ENCODE peak calls at places on chromosomes 6 and 20, in nine cellular contexts. X is neuronal stem cell; G is activated B cell treated with CpG ODN at 0.5 μM for 24 hours; V is AG04450; Z is CD8-positive, alpha-beta memory T cell; M is RWPE1; A is activated CD4-positive, alpha-beta T cell treated with anti-CD3 and anti-CD28 coated beads, Interleukin-2, amount 50 U/mL, for 1 hour; W is A549; K is aorta. N is an unnamed sample.

GRCh38 chr6:155406801-155407200 is 48.8 kb downstream of the NOX3 start:
- DNase-seq in X (no peak), G (no peak), V (no peak), Z (no peak), M (no peak), A (no peak), W (no peak), K (no peak), N (no peak)

GRCh38 chr20:14919473-14920157 is 582.2 kb upstream of the FLRT3 start:
- DNase-seq in X (no peak), G (no peak), V (no peak), Z (no peak), M (peak; percentile 76), A (no peak), W (peak; percentile 40), K (no peak), N (no peak)

GRCh38 chr6:45722876-45723275 is 292.8 kb downstream of the CLIC5 start:
- DNase-seq in X (no peak), G (no peak), V (no peak), Z (no peak), M (peak; percentile 52), A (no peak), W (no peak), K (no peak), N (no peak)

GRCh38 chr6:169177516-169178196 is 76.0 kb downstream of the THBS2 start:
- DNase-seq in X (no peak), G (no peak), V (no peak), Z (no peak), M (no peak), A (no peak), W (no peak), K (no peak), N (no peak)

GRCh38 chr20:45181639-45182038 is 6.9 kb downstream of the PI3 start:
- DNase-seq in X (no peak), G (no peak), V (no peak), Z (no peak), M (no peak), A (no peak), W (no peak), K (no peak), N (no peak)

GRCh38 chr20:50286609-50287008 is 96.0 kb downstream of the CEBPB start:
- DNase-seq in X (no peak), G (no peak), V (no peak), Z (no peak), M (peak; percentile 99), A (no peak), W (peak; percentile 86), K (peak; percentile 71), N (no peak)

GRCh38 chr6:137697267-137697938 is 169.7 kb upstream of the TNFAIP3 start:
- DNase-seq in X (peak; percentile 20), G (no peak), V (peak; percentile 30), Z (no peak), M (no peak), A (no peak), W (peak; percentile 71), K (no peak), N (no peak)

GRCh38 chr6:46674410-46674809 is 13.3 kb upstream of the TDRD6 start:
- DNase-seq in X (no peak), G (no peak), V (no peak), Z (no peak), M (no peak), A (no peak), W (no peak), K (no peak), N (no peak)

GRCh38 chr6:15901141-15902115 is 227.5 kb upstream of the MYLIP start:
- DNase-seq in X (no peak), G (peak; percentile 39), V (no peak), Z (no peak), M (peak; percentile 56), A (no peak), W (no peak), K (peak; percentile 61), N (no peak)

GRCh38 chr6:149014631-149015171 is 267.9 kb downstream of the UST start:
- DNase-seq in X (no peak), G (no peak), V (no peak), Z (no peak), M (no peak), A (no peak), W (no peak), K (no peak), N (no peak)

GRCh38 chr6:79431469-79431868 is 105.8 kb downstream of the LCA5 start:
- DNase-seq in X (no peak), G (no peak), V (no peak), Z (no peak), M (no peak), A (no peak), W (peak; percentile 14), K (no peak), N (no peak)

GRCh38 chr20:37345339-37346231 is at the start of gene SRC:
- DNase-seq in X (peak; percentile 43), G (peak; percentile 56), V (peak; percentile 27), Z (no peak), M (peak; percentile 93), A (peak; percentile 44), W (peak; percentile 83), K (peak; percentile 91), N (peak; percentile 68)

GRCh38 chr20:4476903-4477302 is 244.8 kb upstream of the PRND start:
- DNase-seq in X (no peak), G (no peak), V (no peak), Z (no peak), M (no peak), A (no peak), W (no peak), K (peak; percentile 66), N (no peak)

N was measured in neural crest cell.